ENCODE peak calls at places on chromosomes 3 and 15, in ten cellular contexts. Z is dorsolateral prefrontal cortex, J is left lung, B is endothelial cell of umbilical vein, H is progenitor cell of endocrine pancreas, K is choroid plexus epithelial cell, Y is retinal pigment epithelial cell, F is coronary artery, G is epithelial cell of esophagus, C is bronchial epithelial cell. P is an unnamed sample.

GRCh38 chr3:52843116-52843865 is 8.5 kb upstream of the MUSTN1 start:
- DNase-seq in C (peak), B (no peak), G (peak), Y (no peak), Z (no peak), J (no peak), F (no peak), H (no peak), K (no peak), P (no peak)

GRCh38 chr3:148218222-148218621 is 479.5 kb upstream of the AGTR1 start:
- DNase-seq in B (no peak), Y (no peak), J (no peak), H (no peak), C (no peak), Z (no peak), K (no peak), G (no peak), F (no peak), P (peak)

GRCh38 chr3:193868590-193868989 is 267.4 kb upstream of the HES1 start:
- DNase-seq in Z (no peak), Y (no peak), C (no peak), G (no peak), B (no peak), J (no peak), F (no peak), H (no peak), K (no peak), P (no peak)

GRCh38 chr3:84109911-84110310 is 848.9 kb upstream of the CADM2 start:
- DNase-seq in K (no peak), B (no peak), Y (peak), H (no peak), G (no peak), Z (no peak), F (no peak), C (no peak), J (no peak), P (no peak)

GRCh38 chr15:83775738-83776137 is 121.8 kb downstream of the ADAMTSL3 start:
- DNase-seq in Z (no peak), J (no peak), C (no peak), K (peak), F (no peak), H (no peak), G (no peak), Y (no peak), B (no peak), P (no peak)

GRCh38 chr3:16871915-16872842 is 12.6 kb upstream of the PLCL2 start:
- DNase-seq in J (no peak), G (peak), H (no peak), K (peak), B (peak), Z (no peak), C (peak), Y (no peak), F (no peak), P (peak)

GRCh38 chr15:47461560-47462175 is 255.6 kb upstream of the SEMA6D start:
- DNase-seq in Y (no peak), G (no peak), C (no peak), J (no peak), H (no peak), K (peak), B (no peak), Z (no peak), F (no peak), P (peak)

GRCh38 chr3:39920271-39920670 is 110.9 kb downstream of the MYRIP start:
- DNase-seq in H (no peak), B (no peak), K (no peak), Y (no peak), C (no peak), G (no peak), Z (no peak), J (no peak), F (no peak), P (peak)

GRCh38 chr3:183388213-183388612 is 40.2 kb downstream of the MCF2L2 start:
- DNase-seq in H (no peak), Z (no peak), G (no peak), Y (no peak), J (no peak), C (no peak), B (no peak), F (no peak), K (no peak), P (no peak)

GRCh38 chr3:123099331-123100191 is 32.7 kb downstream of the PDIA5 start:
- DNase-seq in G (no peak), J (peak), H (no peak), Y (no peak), F (no peak), K (no peak), C (no peak), Z (no peak), B (no peak), P (no peak)

GRCh38 chr3:66426135-66426534 is 74.7 kb downstream of the LRIG1 start:
- DNase-seq in G (no peak), K (no peak), F (no peak), B (no peak), J (no peak), H (no peak), Z (no peak), Y (no peak), C (no peak), P (no peak)

GRCh38 chr15:73017987-73018386 is 34.3 kb upstream of the NEO1 start:
- DNase-seq in Y (no peak), J (no peak), G (no peak), Z (no peak), C (no peak), K (peak), B (no peak), F (no peak), H (no peak), P (no peak)

GRCh38 chr3:69951616-69952015 is 47.9 kb upstream of the SAMMSON start:
- DNase-seq in Y (no peak), Z (no peak), F (no peak), H (no peak), K (no peak), J (no peak), C (no peak), G (no peak), B (no peak), P (no peak)
- TF ChIP-seq CTCF in Y (no peak), Z (no peak), F (no peak), H (no peak), K (no peak), J (no peak), C (no peak), G (no peak), B (no peak), P (no peak)

GRCh38 chr3:62113092-62113491 is 260.3 kb downstream of the FEZF2 start:
- DNase-seq in C (no peak), G (no peak), J (no peak), F (no peak), Z (no peak), K (no peak), B (no peak), H (no peak), Y (no peak), P (no peak)

GRCh38 chr3:62110801-62111200 is 262.5 kb downstream of the FEZF2 start:
- DNase-seq in Y (no peak), H (no peak), J (no peak), Z (no peak), G (no peak), K (no peak), C (no peak), F (no peak), B (no peak), P (no peak)

GRCh38 chr3:62109534-62109933 is 263.8 kb downstream of the FEZF2 start:
- DNase-seq in H (no peak), C (peak), F (peak), G (peak), Y (no peak), B (no peak), K (peak), Z (no peak), J (peak), P (peak)
- TF ChIP-seq CTCF in H (no peak), C (no peak), F (no peak), G (no peak), Y (peak), B (no peak), K (peak), Z (no peak), J (no peak), P (peak)

GRCh38 chr15:101122266-101122665 is 129.6 kb downstream of the CHSY1 start:
- DNase-seq in H (no peak), C (no peak), F (no peak), G (no peak), K (no peak), Y (no peak), Z (no peak), B (no peak), J (no peak), P (no peak)

GRCh38 chr15:101120473-101120872 is 131.4 kb downstream of the CHSY1 start:
- DNase-seq in H (no peak), J (no peak), K (no peak), G (no peak), Z (no peak), Y (no peak), C (no peak), B (no peak), F (no peak), P (no peak)

GRCh38 chr15:101120961-101121360 is 130.9 kb downstream of the CHSY1 start:
- DNase-seq in B (no peak), F (no peak), Y (no peak), J (peak), H (no peak), G (no peak), Z (no peak), K (no peak), C (no peak), P (no peak)

GRCh38 chr15:101122806-101123205 is 129.0 kb downstream of the CHSY1 start:
- DNase-seq in H (no peak), C (no peak), K (no peak), F (no peak), J (no peak), B (no peak), Z (no peak), G (no peak), Y (no peak), P (no peak)

DNA sequence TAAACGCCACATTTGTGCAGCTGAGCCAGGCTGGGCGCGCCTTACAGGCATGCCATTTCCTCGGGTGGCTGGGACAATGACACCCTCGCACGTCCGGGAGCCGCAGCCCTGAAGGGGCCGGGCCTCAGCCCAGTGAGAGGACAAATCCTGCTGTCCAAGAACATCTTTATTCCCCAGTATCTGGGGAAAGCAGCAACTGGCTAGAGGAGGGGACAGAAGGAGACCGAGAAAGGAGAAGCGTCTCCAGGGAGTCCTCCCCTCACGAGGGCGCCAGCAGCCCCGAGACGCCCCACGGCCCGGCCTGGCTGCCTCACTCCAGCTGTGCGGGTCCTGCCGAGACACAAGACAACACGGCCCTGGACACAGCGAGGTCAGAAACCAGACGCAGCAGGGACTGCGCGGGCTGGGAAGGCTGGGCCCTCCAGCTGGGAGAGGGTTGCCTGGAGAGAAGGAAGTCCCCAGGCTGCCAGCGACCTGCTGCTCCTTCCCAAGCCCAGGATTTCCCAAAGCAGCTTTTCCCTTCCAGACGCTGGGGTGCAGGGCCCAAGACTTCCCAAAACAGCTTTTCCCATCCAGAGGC is 130.2 kb downstream of the CHSY1 start:
- DNase-seq in F (peak), Y (no peak), C (no peak), Z (peak), G (peak), J (peak), B (peak), K (peak), H (peak), P (peak)
- TF ChIP-seq CTCF in F (no peak), Y (peak), C (peak), Z (peak), G (no peak), J (no peak), B (peak), K (peak), H (peak), P (peak)

DNA sequence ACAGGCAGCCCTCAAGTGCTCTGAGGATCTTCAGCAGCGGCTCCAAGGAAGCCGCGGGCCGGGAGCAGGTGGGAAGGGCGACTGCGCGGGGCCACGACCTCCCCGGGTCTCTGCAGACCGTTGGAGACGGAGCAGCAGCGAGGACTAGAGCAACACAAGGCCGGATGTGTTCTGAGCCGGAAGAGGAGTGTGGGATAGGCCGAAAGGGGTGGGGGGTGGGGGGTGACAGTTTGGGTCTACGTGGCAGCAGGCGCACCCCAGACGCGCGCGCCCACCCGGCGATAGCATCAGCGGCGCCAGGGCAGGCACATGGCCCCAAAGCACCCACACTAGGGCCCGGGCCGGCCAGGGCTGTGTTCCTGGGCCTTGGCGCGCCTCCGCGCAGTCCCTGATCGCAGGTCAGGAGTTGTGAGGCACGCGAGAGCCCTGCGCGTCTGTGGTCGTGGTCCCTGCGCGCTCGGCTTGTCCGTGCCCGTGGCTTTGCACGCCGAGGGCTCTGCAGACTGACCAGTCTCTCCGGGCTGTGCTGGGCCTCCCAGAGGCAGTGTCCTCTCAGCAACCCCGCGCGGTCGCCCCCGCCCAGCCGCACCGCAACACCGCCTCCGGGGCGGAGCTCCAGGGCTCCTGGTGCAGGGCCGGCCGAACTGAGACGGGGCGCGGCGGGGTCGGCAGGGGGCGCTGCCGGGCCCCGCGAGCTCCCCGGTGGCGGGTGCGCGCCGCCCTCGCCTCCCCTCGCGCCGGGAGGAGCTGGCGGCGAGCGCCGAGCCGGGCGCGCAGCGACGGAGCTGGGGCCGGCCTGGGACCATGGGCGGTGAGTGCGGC is at the start of gene PXYLP1:
- DNase-seq in F (peak), J (peak), G (peak), Z (peak), K (peak), H (peak), B (peak), Y (peak), C (peak), P (peak)
- TF ChIP-seq CTCF in F (peak), J (peak), G (peak), Z (peak), K (peak), H (peak), B (peak), Y (peak), C (peak), P (no peak)

DNA sequence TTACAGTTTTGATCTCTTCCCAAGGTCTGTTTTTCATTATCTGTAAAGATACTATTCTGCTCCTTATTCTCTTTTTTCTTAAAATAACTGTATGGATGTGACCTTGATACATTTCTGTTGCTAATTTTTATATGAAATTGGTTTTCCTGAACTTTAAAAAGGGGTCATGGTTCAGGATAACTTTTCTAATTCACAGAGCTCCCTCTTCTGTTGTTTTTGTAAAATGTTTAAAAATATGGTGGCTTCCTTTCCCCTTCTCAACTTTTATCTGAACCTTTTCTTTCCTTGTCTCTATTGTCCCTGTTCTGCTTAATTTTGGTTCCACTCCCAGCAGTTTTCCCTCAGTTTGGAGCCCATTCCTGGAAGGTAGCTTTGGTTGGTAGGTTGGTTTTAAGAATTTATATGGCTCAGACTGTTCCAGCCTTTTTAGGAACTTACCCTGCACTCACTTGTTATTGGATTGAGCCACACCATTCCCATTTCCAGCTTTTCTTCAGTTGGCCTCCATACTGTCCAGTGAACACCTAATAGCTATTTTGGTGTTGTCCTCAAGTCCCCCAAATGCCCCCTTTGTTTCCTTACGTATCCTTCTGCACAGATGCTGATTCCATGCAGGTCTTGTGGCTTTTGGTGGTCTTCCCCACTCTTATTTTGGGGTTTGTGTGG is 70.3 kb downstream of the SLMAP start:
- DNase-seq in J (no peak), Y (no peak), B (peak), H (no peak), F (no peak), C (peak), K (peak), Z (no peak), G (no peak), P (peak)
- TF ChIP-seq CTCF in J (no peak), Y (peak), B (no peak), H (no peak), F (no peak), C (peak), K (peak), Z (no peak), G (no peak), P (peak)

GRCh38 chr15:50098576-50098975 is 20.5 kb downstream of the ATP8B4 start:
- DNase-seq in F (no peak), C (no peak), K (no peak), G (no peak), Y (no peak), J (no peak), Z (no peak), H (no peak), B (no peak), P (peak)
- TF ChIP-seq CTCF in F (no peak), C (no peak), K (no peak), G (no peak), Y (no peak), J (no peak), Z (no peak), H (no peak), B (no peak), P (no peak)

GRCh38 chr3:169169340-169169963 is 494.1 kb downstream of the MECOM start:
- DNase-seq in Z (no peak), Y (no peak), B (no peak), J (no peak), F (no peak), K (no peak), H (no peak), C (peak), G (no peak), P (no peak)
- TF ChIP-seq CTCF in Z (no peak), Y (no peak), B (no peak), J (no peak), F (no peak), K (no peak), H (no peak), C (no peak), G (no peak), P (no peak)

GRCh38 chr15:33215941-33216872 is 21.7 kb upstream of the FMN1 start:
- DNase-seq in F (no peak), H (no peak), B (peak), K (peak), G (peak), C (peak), J (no peak), Y (no peak), Z (no peak), P (peak)
- TF ChIP-seq CTCF in F (no peak), H (peak), B (peak), K (peak), G (peak), C (peak), J (peak), Y (peak), Z (no peak), P (peak)